ENCODE peak calls at places on chromosomes 16 and 17, in six cellular contexts. X, B, Z, Q, E and V are unnamed samples.

GRCh38 chr16:87066695-87067556 is 250.3 kb downstream of the C16orf95 start:
- DNase-seq in X (no peak), B (no peak), Z (no peak), Q (no peak), E (no peak), V (no peak)

GRCh38 chr16:78665373-78665772 is 565.9 kb downstream of the WWOX start:
- DNase-seq in X (no peak), B (no peak), Z (no peak), Q (no peak), E (no peak), V (no peak)

GRCh38 chr16:89730610-89731234 is 9.4 kb downstream of the ZNF276 start:
- DNase-seq in X (no peak), B (no peak), Z (no peak), Q (no peak), E (no peak), V (no peak)

GRCh38 chr16:17384473-17384872 is 86.3 kb downstream of the XYLT1 start:
- DNase-seq in X (no peak), B (no peak), Z (no peak), Q (no peak), E (no peak), V (no peak)

GRCh38 chr17:78789663-78790181 is 7.6 kb upstream of the CYTH1 start:
- DNase-seq in X (no peak), B (peak), Z (no peak), Q (peak), E (no peak), V (peak)

GRCh38 chr16:1828645-1829410 is 1.8 kb downstream of the FAHD1 start:
- DNase-seq in X (no peak), B (no peak), Z (no peak), Q (no peak), E (no peak), V (no peak)

GRCh38 chr16:27841911-27842310 is 221.6 kb downstream of the GSG1L start:
- DNase-seq in X (no peak), B (no peak), Z (no peak), Q (no peak), E (no peak), V (no peak)

GRCh38 chr17:67557921-67558320 is 159.8 kb upstream of the NOL11 start:
- DNase-seq in X (no peak), B (no peak), Z (no peak), Q (no peak), E (no peak), V (no peak)

GRCh38 chr17:488993-489757 is 136.6 kb upstream of the RPH3AL start:
- DNase-seq in X (peak), B (no peak), Z (no peak), Q (no peak), E (no peak), V (no peak)

GRCh38 chr16:76226011-76226410 is 51.2 kb upstream of the CNTNAP4 start:
- DNase-seq in X (no peak), B (no peak), Z (no peak), Q (no peak), E (no peak), V (no peak)

GRCh38 chr17:37107406-37108083 is 158.8 kb downstream of the AATF start:
- DNase-seq in X (no peak), B (no peak), Z (no peak), Q (no peak), E (no peak), V (no peak)

GRCh38 chr17:51500454-51500853 is 240.1 kb downstream of the UTP18 start:
- DNase-seq in X (no peak), B (no peak), Z (no peak), Q (no peak), E (no peak), V (no peak)